ENCODE peak calls at places on chromosome 21, in six cellular contexts. One of them, this sample, is unnamed.

GRCh38 chr21:32411366-32412161 is 942 bp upstream of the EVA1C start:
- DNase-seq in IMR-90: peak; percentile 38
- DNase-seq in fibroblast of villous mesenchyme: peak; percentile 90
- DNase-seq in left ventricle myocardium inferior: peak; percentile 97
- DNase-seq in lower lobe of right lung: peak; percentile 95
- DNase-seq in PC-3: peak; percentile 66
- DNase-seq in this sample: peak; percentile 64

GRCh38 chr21:14995695-14996490 is 68.9 kb downstream of the NRIP1 start:
- DNase-seq in PC-3: peak; percentile 56
- DNase-seq in IMR-90: peak; percentile 63
- DNase-seq in fibroblast of villous mesenchyme: no peak
- DNase-seq in left ventricle myocardium inferior: no peak
- DNase-seq in lower lobe of right lung: no peak
- DNase-seq in this sample: peak; percentile 55

GRCh38 chr21:20215959-20216358 is 782.2 kb upstream of the NCAM2 start:
- DNase-seq in fibroblast of villous mesenchyme: no peak
- DNase-seq in left ventricle myocardium inferior: no peak
- DNase-seq in IMR-90: no peak
- DNase-seq in lower lobe of right lung: no peak
- DNase-seq in PC-3: no peak
- DNase-seq in this sample: no peak

GRCh38 chr21:41622831-41623548 is 115.0 kb upstream of the TMPRSS2 start:
- DNase-seq in lower lobe of right lung: no peak
- DNase-seq in left ventricle myocardium inferior: no peak
- DNase-seq in fibroblast of villous mesenchyme: no peak
- DNase-seq in PC-3: peak; percentile 51
- DNase-seq in IMR-90: peak; percentile 53
- DNase-seq in this sample: peak; percentile 17

GRCh38 chr21:19981938-19982337 is 1016.3 kb upstream of the NCAM2 start:
- DNase-seq in PC-3: peak; percentile 42
- DNase-seq in lower lobe of right lung: no peak
- DNase-seq in fibroblast of villous mesenchyme: no peak
- DNase-seq in IMR-90: no peak
- DNase-seq in left ventricle myocardium inferior: no peak
- DNase-seq in this sample: no peak

GRCh38 chr21:27571706-27572105 is 604.8 kb upstream of the ADAMTS5 start:
- DNase-seq in lower lobe of right lung: no peak
- DNase-seq in IMR-90: peak; percentile 81
- DNase-seq in fibroblast of villous mesenchyme: peak; percentile 21
- DNase-seq in left ventricle myocardium inferior: no peak
- DNase-seq in PC-3: peak; percentile 70
- DNase-seq in this sample: peak; percentile 95

GRCh38 chr21:23968722-23969647 is 1638.3 kb downstream of the MRPL39 start:
- DNase-seq in left ventricle myocardium inferior: no peak
- DNase-seq in lower lobe of right lung: no peak
- DNase-seq in PC-3: peak; percentile 93
- DNase-seq in IMR-90: peak; percentile 26
- DNase-seq in fibroblast of villous mesenchyme: no peak
- DNase-seq in this sample: no peak

GRCh38 chr21:33300701-33301631 is 23.8 kb upstream of the IFNAR1 start:
- DNase-seq in IMR-90: no peak
- DNase-seq in PC-3: peak; percentile 24
- DNase-seq in left ventricle myocardium inferior: no peak
- DNase-seq in fibroblast of villous mesenchyme: peak; percentile 70
- DNase-seq in lower lobe of right lung: no peak
- DNase-seq in this sample: no peak

GRCh38 chr21:19995253-19995652 is 1003.0 kb upstream of the NCAM2 start:
- DNase-seq in PC-3: no peak
- DNase-seq in IMR-90: no peak
- DNase-seq in lower lobe of right lung: no peak
- DNase-seq in fibroblast of villous mesenchyme: no peak
- DNase-seq in left ventricle myocardium inferior: no peak
- DNase-seq in this sample: no peak

GRCh38 chr21:34807146-34807880 is 138.5 kb downstream of the CLIC6 start:
- DNase-seq in PC-3: peak; percentile 89
- DNase-seq in fibroblast of villous mesenchyme: peak; percentile 97
- DNase-seq in IMR-90: peak; percentile 97
- DNase-seq in left ventricle myocardium inferior: no peak
- DNase-seq in lower lobe of right lung: no peak
- DNase-seq in this sample: peak; percentile 92

DNA sequence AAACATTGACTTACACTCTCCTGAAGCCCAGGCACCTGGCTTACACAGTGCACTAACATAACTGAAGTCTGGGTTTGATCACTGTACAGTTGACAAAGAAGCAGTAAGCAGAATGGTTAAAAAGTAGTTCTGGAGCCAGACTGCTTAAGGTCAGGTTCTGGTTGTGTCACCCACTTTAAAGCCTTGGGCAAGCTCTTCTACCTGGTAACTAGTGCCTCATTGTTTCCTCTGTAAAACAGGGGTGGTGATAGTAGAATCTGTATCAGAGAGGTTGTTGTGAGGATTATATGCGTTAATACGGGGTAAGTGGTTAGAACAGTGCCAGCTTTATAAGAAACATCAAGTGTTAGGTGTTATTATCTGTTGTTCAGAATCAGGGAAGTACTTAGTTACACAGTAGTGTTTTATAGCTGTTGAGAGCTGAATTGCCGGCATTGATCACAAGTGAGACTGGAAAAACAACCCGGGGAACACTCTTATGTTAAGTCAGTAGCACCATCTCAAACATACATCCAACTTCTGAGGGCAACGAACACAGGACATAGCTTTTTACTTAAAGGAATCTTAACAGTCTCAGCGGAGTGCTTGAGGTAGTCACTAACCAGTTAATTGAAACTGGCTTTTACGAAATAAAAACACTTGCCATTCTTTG is 3.7 kb downstream of the BACH1 start:
- DNase-seq in IMR-90: peak; percentile 34
- DNase-seq in left ventricle myocardium inferior: no peak
- DNase-seq in lower lobe of right lung: no peak
- DNase-seq in fibroblast of villous mesenchyme: peak; percentile 45
- DNase-seq in PC-3: peak; percentile 35
- DNase-seq in this sample: no peak
- H3K4me3 ChIP-seq in IMR-90: peak overlapping the region; percentile 96
- H3K4me3 ChIP-seq in left ventricle myocardium inferior: peak overlapping the region; percentile 85
- H3K4me3 ChIP-seq in lower lobe of right lung: peak overlapping the region; percentile 81
- H3K4me3 ChIP-seq in fibroblast of villous mesenchyme: peak overlapping the region; percentile 82
- H3K4me3 ChIP-seq in PC-3: peak overlapping the region; percentile 85
- H3K4me3 ChIP-seq in this sample: peak overlapping the region; percentile 10

DNA sequence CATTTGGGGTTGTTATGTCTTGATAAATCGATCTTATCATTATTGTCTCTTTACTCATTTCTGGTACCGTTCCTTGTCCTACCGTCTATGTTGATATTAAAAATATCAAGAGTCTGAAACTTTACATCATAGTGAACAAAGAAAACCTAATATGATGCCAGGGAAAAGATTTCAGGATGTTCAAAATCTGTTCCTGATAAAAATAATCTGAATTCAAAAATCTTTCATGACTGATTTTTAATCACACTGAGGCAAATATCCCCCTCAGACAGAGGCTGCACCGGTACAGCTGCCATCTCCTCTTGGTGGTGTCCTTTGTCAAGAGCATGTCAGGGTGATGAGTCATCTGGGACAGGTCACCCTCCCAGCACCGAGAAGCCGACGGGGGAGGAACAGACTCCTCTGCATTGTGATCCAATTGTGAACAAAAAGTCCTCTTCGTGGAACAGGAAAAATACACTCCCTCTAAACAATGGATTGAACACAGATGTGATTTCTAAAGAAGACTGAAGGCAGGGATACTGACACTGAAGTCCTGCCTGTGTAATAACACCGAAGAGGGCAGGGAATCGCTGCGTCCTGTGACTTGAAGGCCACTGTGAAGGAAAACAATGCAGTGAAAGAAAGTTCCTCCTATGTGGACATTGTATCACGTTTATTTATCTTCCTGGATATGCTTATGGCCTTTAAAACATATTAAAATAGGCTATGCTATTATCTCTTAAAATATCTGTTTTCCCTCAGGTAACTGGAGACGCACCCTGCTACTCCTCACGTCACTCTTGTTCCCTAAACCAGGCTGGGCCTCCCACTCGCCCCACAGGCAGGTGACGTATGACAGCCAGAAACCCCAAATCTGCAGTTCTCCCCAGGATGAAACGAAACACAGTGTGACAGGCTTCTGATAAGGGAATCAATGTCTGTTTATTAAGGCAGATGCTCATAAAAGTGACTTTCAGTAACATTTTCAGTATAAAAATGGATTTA is 4.3 kb upstream of the SPATC1L start:
- DNase-seq in PC-3: peak; percentile 83
- DNase-seq in lower lobe of right lung: no peak
- DNase-seq in left ventricle myocardium inferior: peak; percentile 58
- DNase-seq in IMR-90: peak; percentile 58
- DNase-seq in fibroblast of villous mesenchyme: peak; percentile 74
- DNase-seq in this sample: peak; percentile 67
- H3K4me3 ChIP-seq in PC-3: peak overlapping the region; percentile 37
- H3K4me3 ChIP-seq in lower lobe of right lung: no peak overlapping the region
- H3K4me3 ChIP-seq in left ventricle myocardium inferior: no peak overlapping the region
- H3K4me3 ChIP-seq in IMR-90: no peak overlapping the region
- H3K4me3 ChIP-seq in fibroblast of villous mesenchyme: no peak overlapping the region
- H3K4me3 ChIP-seq in this sample: no peak overlapping the region

GRCh38 chr21:45039309-45040113 is 34.9 kb upstream of the ADARB1 start:
- DNase-seq in fibroblast of villous mesenchyme: no peak
- DNase-seq in PC-3: no peak
- DNase-seq in left ventricle myocardium inferior: no peak
- DNase-seq in lower lobe of right lung: no peak
- DNase-seq in IMR-90: no peak
- DNase-seq in this sample: no peak
- H3K4me3 ChIP-seq in fibroblast of villous mesenchyme: no peak overlapping the region
- H3K4me3 ChIP-seq in PC-3: no peak overlapping the region
- H3K4me3 ChIP-seq in left ventricle myocardium inferior: no peak overlapping the region
- H3K4me3 ChIP-seq in lower lobe of right lung: no peak overlapping the region
- H3K4me3 ChIP-seq in IMR-90: no peak overlapping the region
- H3K4me3 ChIP-seq in this sample: no peak overlapping the region

GRCh38 chr21:39388038-39388810 is 39.3 kb upstream of the HMGN1 start:
- DNase-seq in IMR-90: peak; percentile 77
- DNase-seq in lower lobe of right lung: peak; percentile 95
- DNase-seq in PC-3: peak; percentile 85
- DNase-seq in fibroblast of villous mesenchyme: peak; percentile 86
- DNase-seq in left ventricle myocardium inferior: peak; percentile 93
- DNase-seq in this sample: peak; percentile 77

GRCh38 chr21:39387461-39388037 is 38.7 kb upstream of the HMGN1 start:
- DNase-seq in fibroblast of villous mesenchyme: peak; percentile 90
- DNase-seq in left ventricle myocardium inferior: peak; percentile 92
- DNase-seq in PC-3: peak; percentile 79
- DNase-seq in IMR-90: peak; percentile 81
- DNase-seq in lower lobe of right lung: peak; percentile 92
- DNase-seq in this sample: peak; percentile 73

GRCh38 chr21:39386899-39387298 is 38.0 kb upstream of the HMGN1 start:
- DNase-seq in IMR-90: no peak
- DNase-seq in left ventricle myocardium inferior: no peak
- DNase-seq in lower lobe of right lung: no peak
- DNase-seq in fibroblast of villous mesenchyme: no peak
- DNase-seq in PC-3: no peak
- DNase-seq in this sample: no peak

GRCh38 chr21:39390212-39390765 is 41.4 kb upstream of the HMGN1 start:
- DNase-seq in PC-3: no peak
- DNase-seq in fibroblast of villous mesenchyme: no peak
- DNase-seq in lower lobe of right lung: no peak
- DNase-seq in left ventricle myocardium inferior: no peak
- DNase-seq in IMR-90: no peak
- DNase-seq in this sample: no peak

DNA sequence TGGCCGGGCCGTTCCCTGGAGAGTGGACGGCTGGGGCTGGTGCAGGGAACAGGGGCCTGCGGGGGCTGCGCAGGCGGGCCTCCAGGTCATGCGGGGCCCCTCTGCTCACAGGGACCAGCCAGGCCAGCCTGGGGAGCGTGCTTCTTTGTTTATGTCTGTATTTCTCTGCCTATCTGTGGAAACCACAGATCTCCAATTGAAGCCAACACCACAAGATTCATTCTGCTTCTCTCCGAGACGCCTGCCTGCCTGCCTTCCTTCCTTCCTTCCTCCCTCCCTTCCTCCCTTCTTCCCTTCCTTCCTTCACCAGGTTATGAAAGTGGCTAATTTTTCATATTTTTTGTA is 39.9 kb upstream of the HMGN1 start:
- DNase-seq in IMR-90: no peak
- DNase-seq in left ventricle myocardium inferior: no peak
- DNase-seq in fibroblast of villous mesenchyme: no peak
- DNase-seq in PC-3: no peak
- DNase-seq in lower lobe of right lung: no peak
- DNase-seq in this sample: no peak
- H3K4me3 ChIP-seq in IMR-90: no peak overlapping the region
- H3K4me3 ChIP-seq in left ventricle myocardium inferior: peak overlapping the region; percentile 65
- H3K4me3 ChIP-seq in fibroblast of villous mesenchyme: peak overlapping the region; percentile 21
- H3K4me3 ChIP-seq in PC-3: peak overlapping the region; percentile 70
- H3K4me3 ChIP-seq in lower lobe of right lung: peak overlapping the region; percentile 54
- H3K4me3 ChIP-seq in this sample: no peak overlapping the region